ENCODE peak calls at places on chromosomes 13 and 19, in five cellular contexts. One of them, this sample, is unnamed.

GRCh38 chr19:33374406-33374703 is 846 bp downstream of the CEBPG start:
- DNase-seq in stomach: no peak
- DNase-seq in transverse colon: no peak
- DNase-seq in ovary: no peak
- DNase-seq in A549: no peak
- DNase-seq in this sample: peak

GRCh38 chr13:96090240-96091101 is 564 bp downstream of the HS6ST3 start:
- DNase-seq in stomach: peak
- DNase-seq in transverse colon: no peak
- DNase-seq in ovary: peak
- DNase-seq in A549: no peak
- DNase-seq in this sample: no peak

GRCh38 chr13:93325303-93326297 is 99.0 kb downstream of the GPC6 start:
- DNase-seq in stomach: no peak
- DNase-seq in transverse colon: no peak
- DNase-seq in ovary: no peak
- DNase-seq in A549: no peak
- DNase-seq in this sample: no peak

GRCh38 chr13:25478186-25478585 is 106.4 kb downstream of the ATP8A2 start:
- DNase-seq in stomach: no peak
- DNase-seq in transverse colon: no peak
- DNase-seq in ovary: no peak
- DNase-seq in A549: no peak
- DNase-seq in this sample: no peak

GRCh38 chr13:114004416-114005205 is 30.7 kb upstream of the C13orf46 start:
- DNase-seq in stomach: peak
- DNase-seq in transverse colon: no peak
- DNase-seq in ovary: no peak
- DNase-seq in A549: no peak
- DNase-seq in this sample: peak

GRCh38 chr13:36293497-36293896 is 4.1 kb downstream of the CCDC169 start:
- DNase-seq in stomach: no peak
- DNase-seq in transverse colon: no peak
- DNase-seq in ovary: no peak
- DNase-seq in A549: no peak
- DNase-seq in this sample: no peak

GRCh38 chr13:98648676-98649075 is 71.8 kb upstream of the STK24 start:
- DNase-seq in stomach: no peak
- DNase-seq in transverse colon: peak
- DNase-seq in ovary: no peak
- DNase-seq in A549: no peak
- DNase-seq in this sample: no peak

GRCh38 chr13:39776439-39776838 is 121.0 kb downstream of the COG6 start:
- DNase-seq in stomach: no peak
- DNase-seq in transverse colon: no peak
- DNase-seq in ovary: no peak
- DNase-seq in A549: no peak
- DNase-seq in this sample: no peak

GRCh38 chr19:18633321-18633720 is 3.5 kb upstream of the KLHL26 start:
- DNase-seq in stomach: no peak
- DNase-seq in transverse colon: peak
- DNase-seq in ovary: no peak
- DNase-seq in A549: no peak
- DNase-seq in this sample: no peak

GRCh38 chr19:51799311-51799997 is 4.5 kb downstream of the FPR3 start:
- DNase-seq in stomach: peak
- DNase-seq in transverse colon: peak
- DNase-seq in ovary: peak
- DNase-seq in A549: no peak
- DNase-seq in this sample: peak

GRCh38 chr13:48486836-48487235 is 46.0 kb downstream of the RCBTB2 start:
- DNase-seq in stomach: no peak
- DNase-seq in transverse colon: no peak
- DNase-seq in ovary: no peak
- DNase-seq in A549: no peak
- DNase-seq in this sample: no peak

GRCh38 chr19:40366697-40367561 is 18.4 kb downstream of the PLD3 start:
- DNase-seq in stomach: no peak
- DNase-seq in transverse colon: no peak
- DNase-seq in ovary: no peak
- DNase-seq in A549: no peak
- DNase-seq in this sample: no peak

GRCh38 chr19:2345794-2346663 is 14.0 kb upstream of the TMPRSS9 start:
- DNase-seq in stomach: peak
- DNase-seq in transverse colon: peak
- DNase-seq in ovary: peak
- DNase-seq in A549: no peak
- DNase-seq in this sample: no peak
- TF ChIP-seq EP300 in stomach: no peak
- TF ChIP-seq EP300 in transverse colon: no peak
- TF ChIP-seq EP300 in ovary: no peak
- TF ChIP-seq EP300 in A549: no peak
- TF ChIP-seq EP300 in this sample: no peak

GRCh38 chr13:45331981-45332830 is 8.8 kb downstream of the TPT1 start:
- DNase-seq in stomach: no peak
- DNase-seq in transverse colon: no peak
- DNase-seq in ovary: no peak
- DNase-seq in A549: no peak
- DNase-seq in this sample: no peak
- TF ChIP-seq POLR2A in stomach: no peak
- TF ChIP-seq POLR2A in transverse colon: no peak
- TF ChIP-seq POLR2A in ovary: no peak
- TF ChIP-seq POLR2A in A549: no peak
- TF ChIP-seq POLR2A in this sample: no peak

GRCh38 chr19:29022599-29022998 is 190.4 kb downstream of the UQCRFS1 start:
- DNase-seq in stomach: no peak
- DNase-seq in transverse colon: no peak
- DNase-seq in ovary: no peak
- DNase-seq in A549: no peak
- DNase-seq in this sample: no peak
- TF ChIP-seq EP300 in stomach: no peak
- TF ChIP-seq EP300 in transverse colon: no peak
- TF ChIP-seq EP300 in ovary: no peak
- TF ChIP-seq EP300 in A549: no peak
- TF ChIP-seq EP300 in this sample: no peak

GRCh38 chr19:49853852-49854849 is 3.2 kb downstream of the PTOV1 start:
- DNase-seq in stomach: no peak
- DNase-seq in transverse colon: no peak
- DNase-seq in ovary: peak
- DNase-seq in A549: no peak
- DNase-seq in this sample: peak
- TF ChIP-seq POLR2A in stomach: no peak
- TF ChIP-seq POLR2A in transverse colon: no peak
- TF ChIP-seq POLR2A in ovary: no peak
- TF ChIP-seq POLR2A in A549: peak
- TF ChIP-seq POLR2A in this sample: no peak

GRCh38 chr19:45075215-45076028 is 856 bp downstream of the ZNF296 start:
- DNase-seq in stomach: peak
- DNase-seq in transverse colon: peak
- DNase-seq in ovary: no peak
- DNase-seq in A549: peak
- DNase-seq in this sample: peak
- TF ChIP-seq EP300 in stomach: no peak
- TF ChIP-seq EP300 in transverse colon: no peak
- TF ChIP-seq EP300 in ovary: no peak
- TF ChIP-seq EP300 in A549: no peak
- TF ChIP-seq EP300 in this sample: no peak

DNA sequence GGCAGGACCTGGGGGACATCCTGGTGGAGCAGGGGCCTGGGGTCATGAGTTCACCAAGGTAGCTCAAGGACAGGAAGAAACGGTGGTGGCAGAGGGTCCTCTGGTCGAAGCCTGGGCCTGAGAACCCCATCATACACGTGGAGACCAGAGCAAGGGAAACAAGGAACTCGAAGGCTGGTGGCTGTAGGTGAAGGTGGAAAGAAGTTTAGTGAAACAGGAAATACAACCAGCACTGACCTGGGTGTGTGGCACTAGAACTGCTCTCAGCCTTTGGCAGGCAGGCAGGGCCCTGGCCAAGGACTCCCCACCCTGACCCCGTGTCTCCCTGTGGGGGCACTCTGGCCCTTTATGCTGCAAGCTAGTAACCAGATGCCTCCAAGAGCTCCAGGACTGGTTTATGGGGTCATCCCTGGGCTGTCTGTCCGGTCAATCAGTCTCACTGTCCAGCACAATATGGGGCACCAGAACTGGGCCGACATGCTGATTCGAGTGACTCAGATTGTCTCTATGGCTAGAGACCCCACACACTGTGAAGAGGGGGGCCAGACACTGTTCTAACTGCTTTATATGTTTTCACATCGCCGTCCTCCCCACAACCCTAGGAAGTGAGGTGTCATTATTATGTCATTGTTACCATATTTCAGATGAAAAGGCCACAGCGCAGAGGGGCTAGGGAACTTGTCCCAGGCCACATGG is 3.8 kb downstream of the COX6B2 start:
- DNase-seq in stomach: no peak
- DNase-seq in transverse colon: no peak
- DNase-seq in ovary: no peak
- DNase-seq in A549: no peak
- DNase-seq in this sample: peak
- TF ChIP-seq POLR2A in stomach: no peak
- TF ChIP-seq POLR2A in transverse colon: no peak
- TF ChIP-seq POLR2A in ovary: no peak
- TF ChIP-seq POLR2A in A549: no peak
- TF ChIP-seq POLR2A in this sample: no peak